ENCODE peak calls at places on chromosomes 3 and 15, in seven cellular contexts. One of them, this sample, is unnamed.

GRCh38 chr3:136699271-136699828 is 52.8 kb downstream of the STAG1 start:
- DNase-seq in iPS-NIHi11: no peak
- DNase-seq in lower leg skin: no peak
- DNase-seq in MM.1S: no peak
- DNase-seq in GM12892: no peak
- DNase-seq in prostate gland: no peak
- DNase-seq in body of pancreas: no peak
- DNase-seq in this sample: no peak

GRCh38 chr3:107987036-107987557 is 103.7 kb downstream of the CD47 start:
- DNase-seq in iPS-NIHi11: no peak
- DNase-seq in lower leg skin: peak; percentile 96
- DNase-seq in MM.1S: no peak
- DNase-seq in GM12892: no peak
- DNase-seq in prostate gland: peak; percentile 87
- DNase-seq in body of pancreas: peak; percentile 70
- DNase-seq in this sample: peak; percentile 92

GRCh38 chr15:40894689-40895308 is 549 bp downstream of the VPS18 start:
- DNase-seq in iPS-NIHi11: peak; percentile 70
- DNase-seq in lower leg skin: no peak
- DNase-seq in MM.1S: peak; percentile 76
- DNase-seq in GM12892: peak; percentile 65
- DNase-seq in prostate gland: peak; percentile 26
- DNase-seq in body of pancreas: peak; percentile 65
- DNase-seq in this sample: peak; percentile 57

GRCh38 chr15:62888628-62889027 is 153.9 kb upstream of the TPM1 start:
- DNase-seq in iPS-NIHi11: no peak
- DNase-seq in lower leg skin: no peak
- DNase-seq in MM.1S: no peak
- DNase-seq in GM12892: no peak
- DNase-seq in prostate gland: no peak
- DNase-seq in body of pancreas: no peak
- DNase-seq in this sample: no peak

GRCh38 chr3:136292500-136292899 is 42.4 kb downstream of the PCCB start:
- DNase-seq in iPS-NIHi11: no peak
- DNase-seq in lower leg skin: no peak
- DNase-seq in MM.1S: no peak
- DNase-seq in GM12892: no peak
- DNase-seq in prostate gland: no peak
- DNase-seq in body of pancreas: no peak
- DNase-seq in this sample: no peak

GRCh38 chr3:148203263-148204010 is 494.3 kb upstream of the AGTR1 start:
- DNase-seq in iPS-NIHi11: no peak
- DNase-seq in lower leg skin: no peak
- DNase-seq in MM.1S: no peak
- DNase-seq in GM12892: no peak
- DNase-seq in prostate gland: no peak
- DNase-seq in body of pancreas: no peak
- DNase-seq in this sample: no peak

GRCh38 chr3:178260887-178261286 is 275.3 kb upstream of the KCNMB2 start:
- DNase-seq in iPS-NIHi11: no peak
- DNase-seq in lower leg skin: no peak
- DNase-seq in MM.1S: no peak
- DNase-seq in GM12892: no peak
- DNase-seq in prostate gland: no peak
- DNase-seq in body of pancreas: no peak
- DNase-seq in this sample: peak; percentile 19

GRCh38 chr15:85388506-85388905 is 8.1 kb downstream of the AKAP13 start:
- DNase-seq in iPS-NIHi11: no peak
- DNase-seq in lower leg skin: no peak
- DNase-seq in MM.1S: no peak
- DNase-seq in GM12892: no peak
- DNase-seq in prostate gland: no peak
- DNase-seq in body of pancreas: no peak
- DNase-seq in this sample: no peak

GRCh38 chr3:98525494-98525893 is 2.8 kb upstream of the CLDND1 start:
- DNase-seq in iPS-NIHi11: no peak
- DNase-seq in lower leg skin: no peak
- DNase-seq in MM.1S: peak; percentile 71
- DNase-seq in GM12892: no peak
- DNase-seq in prostate gland: no peak
- DNase-seq in body of pancreas: no peak
- DNase-seq in this sample: no peak

GRCh38 chr15:49832421-49832980 is 211.7 kb downstream of the DTWD1 start:
- DNase-seq in iPS-NIHi11: peak; percentile 44
- DNase-seq in lower leg skin: no peak
- DNase-seq in MM.1S: no peak
- DNase-seq in GM12892: no peak
- DNase-seq in prostate gland: peak; percentile 6
- DNase-seq in body of pancreas: peak; percentile 71
- DNase-seq in this sample: peak; percentile 18

GRCh38 chr3:101170047-101170771 is 150.2 kb downstream of the IMPG2 start:
- DNase-seq in iPS-NIHi11: no peak
- DNase-seq in lower leg skin: no peak
- DNase-seq in MM.1S: no peak
- DNase-seq in GM12892: no peak
- DNase-seq in prostate gland: no peak
- DNase-seq in body of pancreas: no peak
- DNase-seq in this sample: no peak

GRCh38 chr15:80260566-80260965 is 8.6 kb upstream of the CTXND1 start:
- DNase-seq in iPS-NIHi11: no peak
- DNase-seq in lower leg skin: peak; percentile 26
- DNase-seq in MM.1S: no peak
- DNase-seq in GM12892: no peak
- DNase-seq in prostate gland: no peak
- DNase-seq in body of pancreas: no peak
- DNase-seq in this sample: no peak

GRCh38 chr3:164806188-164806587 is 272.1 kb downstream of the SI start:
- DNase-seq in iPS-NIHi11: no peak
- DNase-seq in lower leg skin: no peak
- DNase-seq in MM.1S: no peak
- DNase-seq in GM12892: no peak
- DNase-seq in prostate gland: no peak
- DNase-seq in body of pancreas: no peak
- DNase-seq in this sample: no peak

GRCh38 chr3:183489455-183490210 is 61.2 kb upstream of the MCF2L2 start:
- DNase-seq in iPS-NIHi11: no peak
- DNase-seq in lower leg skin: no peak
- DNase-seq in MM.1S: no peak
- DNase-seq in GM12892: no peak
- DNase-seq in prostate gland: no peak
- DNase-seq in body of pancreas: no peak
- DNase-seq in this sample: no peak

GRCh38 chr3:69219101-69219708 is 96.8 kb upstream of the LMOD3 start:
- DNase-seq in iPS-NIHi11: no peak
- DNase-seq in lower leg skin: no peak
- DNase-seq in MM.1S: no peak
- DNase-seq in GM12892: no peak
- DNase-seq in prostate gland: no peak
- DNase-seq in body of pancreas: no peak
- DNase-seq in this sample: no peak

GRCh38 chr15:55282284-55282833 is 7.3 kb downstream of the RAB27A start:
- DNase-seq in iPS-NIHi11: no peak
- DNase-seq in lower leg skin: no peak
- DNase-seq in MM.1S: no peak
- DNase-seq in GM12892: no peak
- DNase-seq in prostate gland: no peak
- DNase-seq in body of pancreas: peak; percentile 18
- DNase-seq in this sample: peak; percentile 70

GRCh38 chr15:69394556-69395282 is 19.4 kb upstream of the KIF23 start:
- DNase-seq in iPS-NIHi11: peak; percentile 97
- DNase-seq in lower leg skin: peak; percentile 96
- DNase-seq in MM.1S: peak; percentile 71
- DNase-seq in GM12892: peak; percentile 82
- DNase-seq in prostate gland: peak; percentile 70
- DNase-seq in body of pancreas: peak; percentile 71
- DNase-seq in this sample: peak; percentile 92

GRCh38 chr3:134328147-134328591 is 46.1 kb downstream of the AMOTL2 start:
- DNase-seq in iPS-NIHi11: no peak
- DNase-seq in lower leg skin: peak; percentile 86
- DNase-seq in MM.1S: no peak
- DNase-seq in GM12892: no peak
- DNase-seq in prostate gland: no peak
- DNase-seq in body of pancreas: no peak
- DNase-seq in this sample: no peak

GRCh38 chr3:112338021-112338726 is 5.2 kb downstream of the CD200 start:
- DNase-seq in iPS-NIHi11: no peak
- DNase-seq in lower leg skin: no peak
- DNase-seq in MM.1S: no peak
- DNase-seq in GM12892: no peak
- DNase-seq in prostate gland: no peak
- DNase-seq in body of pancreas: no peak
- DNase-seq in this sample: no peak

GRCh38 chr15:66024998-66025397 is 155.7 kb downstream of the RAB11A start:
- DNase-seq in iPS-NIHi11: no peak
- DNase-seq in lower leg skin: no peak
- DNase-seq in MM.1S: no peak
- DNase-seq in GM12892: no peak
- DNase-seq in prostate gland: no peak
- DNase-seq in body of pancreas: no peak
- DNase-seq in this sample: no peak

GRCh38 chr15:60372223-60372622 is 25.6 kb downstream of the ANXA2 start:
- DNase-seq in iPS-NIHi11: no peak
- DNase-seq in lower leg skin: no peak
- DNase-seq in MM.1S: no peak
- DNase-seq in GM12892: no peak
- DNase-seq in prostate gland: no peak
- DNase-seq in body of pancreas: no peak
- DNase-seq in this sample: no peak

GRCh38 chr3:42556089-42556632 is 25.6 kb downstream of the SEC22C start:
- DNase-seq in iPS-NIHi11: no peak
- DNase-seq in lower leg skin: no peak
- DNase-seq in MM.1S: peak; percentile 35
- DNase-seq in GM12892: no peak
- DNase-seq in prostate gland: no peak
- DNase-seq in body of pancreas: no peak
- DNase-seq in this sample: no peak

GRCh38 chr3:193040836-193041672 is 123.4 kb upstream of the MB21D2 start:
- DNase-seq in iPS-NIHi11: peak; percentile 68
- DNase-seq in lower leg skin: no peak
- DNase-seq in MM.1S: peak; percentile 68
- DNase-seq in GM12892: no peak
- DNase-seq in prostate gland: peak; percentile 13
- DNase-seq in body of pancreas: no peak
- DNase-seq in this sample: no peak

GRCh38 chr3:18968120-18968519 is 180.2 kb upstream of the KCNH8 start:
- DNase-seq in iPS-NIHi11: no peak
- DNase-seq in lower leg skin: no peak
- DNase-seq in MM.1S: no peak
- DNase-seq in GM12892: no peak
- DNase-seq in prostate gland: no peak
- DNase-seq in body of pancreas: no peak
- DNase-seq in this sample: no peak

GRCh38 chr15:58677426-58677825 is 72.1 kb downstream of the ADAM10 start:
- DNase-seq in iPS-NIHi11: no peak
- DNase-seq in lower leg skin: no peak
- DNase-seq in MM.1S: no peak
- DNase-seq in GM12892: no peak
- DNase-seq in prostate gland: no peak
- DNase-seq in body of pancreas: no peak
- DNase-seq in this sample: no peak

GRCh38 chr3:172038823-172039222 is 555 bp upstream of the FNDC3B start:
- DNase-seq in iPS-NIHi11: no peak
- DNase-seq in lower leg skin: peak; percentile 84
- DNase-seq in MM.1S: no peak
- DNase-seq in GM12892: no peak
- DNase-seq in prostate gland: no peak
- DNase-seq in body of pancreas: no peak
- DNase-seq in this sample: no peak

GRCh38 chr3:183518446-183519185 is 36.9 kb downstream of the KLHL6 start:
- DNase-seq in iPS-NIHi11: peak; percentile 29
- DNase-seq in lower leg skin: no peak
- DNase-seq in MM.1S: peak; percentile 67
- DNase-seq in GM12892: no peak
- DNase-seq in prostate gland: no peak
- DNase-seq in body of pancreas: no peak
- DNase-seq in this sample: no peak

GRCh38 chr3:112693186-112693585 is 52.2 kb upstream of the CCDC80 start:
- DNase-seq in iPS-NIHi11: no peak
- DNase-seq in lower leg skin: no peak
- DNase-seq in MM.1S: no peak
- DNase-seq in GM12892: no peak
- DNase-seq in prostate gland: no peak
- DNase-seq in body of pancreas: no peak
- DNase-seq in this sample: no peak

This sample was measured in testis.